ENCODE peak calls at places on chromosomes 16 and 17, in eight cellular contexts. P is HL-60, B is dorsolateral prefrontal cortex, S is lower leg skin, F is cardiac muscle cell, U is epithelial cell of esophagus, Y is fibroblast of the aortic adventitia, G is fibroblast of pulmonary artery. R is an unnamed sample.

GRCh38 chr17:56667925-56668324 is 74.4 kb downstream of the NOG start:
- DNase-seq in P (no peak), B (no peak), S (no peak), F (no peak), U (no peak), Y (no peak), G (no peak), R (no peak)

GRCh38 chr17:68591583-68591982 is 9.6 kb downstream of the FAM20A start:
- DNase-seq in P (no peak), B (no peak), S (no peak), F (no peak), U (no peak), Y (no peak), G (no peak), R (no peak)

GRCh38 chr17:51764387-51764971 is 394.0 kb downstream of the CA10 start:
- DNase-seq in P (peak), B (peak), S (peak), F (peak), U (peak), Y (peak), G (peak), R (peak)

GRCh38 chr16:70478912-70479341 is 24.5 kb downstream of the FCSK start:
- DNase-seq in P (no peak), B (peak), S (no peak), F (peak), U (peak), Y (peak), G (peak), R (peak)

GRCh38 chr16:15891508-15891907 is 3.1 kb upstream of the CEP20 start:
- DNase-seq in P (no peak), B (no peak), S (no peak), F (no peak), U (no peak), Y (no peak), G (no peak), R (no peak)

GRCh38 chr17:39928868-39929651 is 1.5 kb downstream of the LRRC3C start:
- DNase-seq in P (no peak), B (no peak), S (no peak), F (peak), U (peak), Y (peak), G (peak), R (peak)

GRCh38 chr16:90019543-90020259 is 445 bp upstream of the DBNDD1 start:
- DNase-seq in P (no peak), B (peak), S (no peak), F (no peak), U (peak), Y (peak), G (peak), R (peak)

GRCh38 chr16:56357291-56357764 is 68.0 kb downstream of the AMFR start:
- DNase-seq in P (no peak), B (no peak), S (no peak), F (peak), U (peak), Y (peak), G (peak), R (peak)

GRCh38 chr17:2214047-2214717 is 89.4 kb downstream of the SMG6 start:
- DNase-seq in P (no peak), B (peak), S (peak), F (peak), U (peak), Y (peak), G (peak), R (peak)

GRCh38 chr16:17301593-17302135 is 169.1 kb downstream of the XYLT1 start:
- DNase-seq in P (peak), B (no peak), S (no peak), F (no peak), U (no peak), Y (no peak), G (no peak), R (no peak)

GRCh38 chr16:83356266-83356665 is 451.5 kb upstream of the HSBP1 start:
- DNase-seq in P (peak), B (peak), S (no peak), F (peak), U (peak), Y (peak), G (peak), R (peak)

GRCh38 chr16:70388281-70388680 is 41.6 kb downstream of the DDX19A start:
- DNase-seq in P (no peak), B (no peak), S (no peak), F (no peak), U (no peak), Y (no peak), G (no peak), R (no peak)

GRCh38 chr16:88975511-88976061 is 1.4 kb downstream of the CBFA2T3 start:
- DNase-seq in P (no peak), B (no peak), S (no peak), F (no peak), U (no peak), Y (no peak), G (no peak), R (no peak)

GRCh38 chr17:82380860-82381702 is 9.5 kb downstream of the UTS2R start:
- DNase-seq in P (no peak), B (no peak), S (no peak), F (peak), U (no peak), Y (peak), G (peak), R (peak)

GRCh38 chr17:73551756-73552155 is 92.5 kb downstream of the SDK2 start:
- DNase-seq in P (no peak), B (no peak), S (no peak), F (no peak), U (no peak), Y (no peak), G (no peak), R (peak)

GRCh38 chr17:48505788-48506187 is 25.0 kb downstream of the HOXB1 start:
- DNase-seq in P (peak), B (no peak), S (no peak), F (peak), U (peak), Y (peak), G (peak), R (peak)

GRCh38 chr17:20043034-20043433 is 33.9 kb downstream of the SPECC1 start:
- DNase-seq in P (no peak), B (no peak), S (no peak), F (no peak), U (no peak), Y (no peak), G (no peak), R (no peak)

GRCh38 chr16:86576591-86577313 is 1.6 kb upstream of the FOXL1 start:
- DNase-seq in P (no peak), B (no peak), S (no peak), F (no peak), U (peak), Y (no peak), G (no peak), R (no peak)

GRCh38 chr17:19022128-19022527 is 17.6 kb upstream of the FAM83G start:
- DNase-seq in P (no peak), B (no peak), S (no peak), F (no peak), U (no peak), Y (no peak), G (no peak), R (no peak)

GRCh38 chr16:81832801-81833547 is 53.9 kb downstream of the PLCG2 start:
- DNase-seq in P (peak), B (no peak), S (no peak), F (no peak), U (no peak), Y (no peak), G (no peak), R (no peak)

GRCh38 chr17:77725851-77726250 is 232.7 kb upstream of the TNRC6C start:
- DNase-seq in P (no peak), B (no peak), S (no peak), F (no peak), U (no peak), Y (no peak), G (no peak), R (no peak)

GRCh38 chr17:59026176-59026939 is 80.3 kb downstream of the TRIM37 start:
- DNase-seq in P (no peak), B (no peak), S (no peak), F (no peak), U (no peak), Y (no peak), G (peak), R (no peak)

GRCh38 chr17:77352441-77352840 is 211.7 kb downstream of the SEC14L1 start:
- DNase-seq in P (no peak), B (peak), S (peak), F (no peak), U (no peak), Y (no peak), G (no peak), R (no peak)

GRCh38 chr17:7060165-7060890 is 16.4 kb upstream of the SLC16A11 start:
- DNase-seq in P (no peak), B (no peak), S (no peak), F (peak), U (peak), Y (peak), G (peak), R (no peak)

GRCh38 chr17:80991645-80992076 is at the start of gene CHMP6:
- DNase-seq in P (peak), B (peak), S (peak), F (peak), U (peak), Y (peak), G (peak), R (peak)

GRCh38 chr16:10740845-10741208 is 2.8 kb upstream of the NUBP1 start:
- DNase-seq in P (no peak), B (no peak), S (no peak), F (no peak), U (no peak), Y (no peak), G (no peak), R (no peak)

GRCh38 chr17:59496178-59496577 is 69.2 kb upstream of the DHX40 start:
- DNase-seq in P (no peak), B (no peak), S (no peak), F (no peak), U (no peak), Y (no peak), G (no peak), R (no peak)

GRCh38 chr16:80466024-80466986 is 74.5 kb upstream of the DYNLRB2 start:
- DNase-seq in P (peak), B (peak), S (peak), F (peak), U (peak), Y (peak), G (peak), R (peak)

GRCh38 chr17:1577186-1577585 is 14.6 kb upstream of the PITPNA start:
- DNase-seq in P (peak), B (no peak), S (peak), F (peak), U (peak), Y (peak), G (peak), R (peak)

GRCh38 chr17:65472602-65473001 is 88.8 kb downstream of the AXIN2 start:
- DNase-seq in P (no peak), B (no peak), S (peak), F (peak), U (peak), Y (peak), G (peak), R (peak)

GRCh38 chr17:27756467-27757371 is 43.6 kb downstream of the NOS2 start:
- DNase-seq in P (peak), B (peak), S (peak), F (peak), U (peak), Y (peak), G (peak), R (peak)

GRCh38 chr17:17140590-17140980 is 65.5 kb downstream of the PLD6 start:
- DNase-seq in P (no peak), B (no peak), S (no peak), F (peak), U (peak), Y (peak), G (peak), R (peak)

GRCh38 chr17:6261496-6261895 is 173.4 kb downstream of the AIPL1 start:
- DNase-seq in P (no peak), B (no peak), S (no peak), F (no peak), U (no peak), Y (no peak), G (no peak), R (no peak)

GRCh38 chr17:53979991-53980390 is 157.3 kb downstream of the KIF2B start:
- DNase-seq in P (no peak), B (no peak), S (no peak), F (no peak), U (no peak), Y (no peak), G (no peak), R (no peak)

GRCh38 chr16:3112881-3113574 is 642 bp downstream of the ZNF205 start:
- DNase-seq in P (no peak), B (no peak), S (no peak), F (peak), U (no peak), Y (peak), G (peak), R (no peak)

GRCh38 chr16:3115011-3115410 is 2.6 kb downstream of the ZNF205 start:
- DNase-seq in P (no peak), B (no peak), S (no peak), F (no peak), U (no peak), Y (no peak), G (no peak), R (no peak)

GRCh38 chr16:3115561-3115960 is 3.2 kb downstream of the ZNF205 start:
- DNase-seq in P (no peak), B (no peak), S (no peak), F (no peak), U (no peak), Y (no peak), G (no peak), R (no peak)

GRCh38 chr16:3112058-3112880 is at the start of gene ZNF205:
- DNase-seq in P (no peak), B (peak), S (peak), F (peak), U (peak), Y (peak), G (peak), R (peak)

DNA sequence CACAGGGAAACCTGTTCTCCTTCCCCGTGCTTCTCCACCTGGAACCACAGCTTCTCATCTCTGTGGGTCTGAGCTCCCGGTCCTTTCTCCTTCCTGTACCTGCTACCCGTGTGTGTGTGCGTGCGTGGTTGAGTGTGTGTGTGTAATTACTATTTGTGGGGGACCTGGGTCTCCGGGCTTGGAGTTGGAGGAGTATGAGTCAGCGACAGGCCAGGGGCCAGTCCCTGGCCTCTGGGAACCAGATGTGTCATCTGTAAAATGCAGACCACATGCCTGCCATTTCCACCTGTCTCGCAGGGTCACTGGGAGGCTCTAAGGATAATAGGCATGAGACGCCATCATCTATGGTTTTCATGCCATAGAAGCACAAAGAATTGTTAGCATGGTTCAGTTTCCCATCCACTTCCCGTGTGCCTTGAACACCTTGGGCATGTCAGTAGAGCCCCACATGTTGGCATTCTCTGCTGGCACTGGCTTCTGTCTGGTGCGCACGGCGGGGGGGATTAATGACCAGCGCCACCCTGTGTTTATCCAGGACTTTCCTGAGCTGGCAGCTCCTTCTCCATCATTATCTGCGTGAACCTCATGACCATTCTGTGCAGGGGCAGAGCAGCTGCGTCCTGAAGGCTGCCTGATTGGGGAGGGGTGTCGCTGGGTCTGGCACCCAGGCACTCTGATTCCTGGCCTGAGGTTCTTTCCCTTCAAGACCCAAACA is 1.5 kb downstream of the ZNF205 start:
- DNase-seq in P (no peak), B (no peak), S (no peak), F (no peak), U (no peak), Y (no peak), G (no peak), R (no peak)
- H3K4me3 ChIP-seq in P (no peak), B (peak), S (no peak), F (peak), U (peak), Y (peak), G (peak), R (peak)

GRCh38 chr16:84867696-84868095 is 47.9 kb downstream of the CRISPLD2 start:
- DNase-seq in P (no peak), B (no peak), S (no peak), F (no peak), U (no peak), Y (no peak), G (no peak), R (no peak)

GRCh38 chr16:84868328-84868727 is 48.5 kb downstream of the CRISPLD2 start:
- DNase-seq in P (no peak), B (no peak), S (no peak), F (no peak), U (no peak), Y (no peak), G (no peak), R (no peak)

GRCh38 chr16:84869464-84869863 is 49.7 kb downstream of the CRISPLD2 start:
- DNase-seq in P (no peak), B (no peak), S (no peak), F (no peak), U (no peak), Y (no peak), G (no peak), R (no peak)

GRCh38 chr16:84864266-84864955 is 44.6 kb downstream of the CRISPLD2 start:
- DNase-seq in P (no peak), B (no peak), S (no peak), F (no peak), U (no peak), Y (no peak), G (no peak), R (no peak)

DNA sequence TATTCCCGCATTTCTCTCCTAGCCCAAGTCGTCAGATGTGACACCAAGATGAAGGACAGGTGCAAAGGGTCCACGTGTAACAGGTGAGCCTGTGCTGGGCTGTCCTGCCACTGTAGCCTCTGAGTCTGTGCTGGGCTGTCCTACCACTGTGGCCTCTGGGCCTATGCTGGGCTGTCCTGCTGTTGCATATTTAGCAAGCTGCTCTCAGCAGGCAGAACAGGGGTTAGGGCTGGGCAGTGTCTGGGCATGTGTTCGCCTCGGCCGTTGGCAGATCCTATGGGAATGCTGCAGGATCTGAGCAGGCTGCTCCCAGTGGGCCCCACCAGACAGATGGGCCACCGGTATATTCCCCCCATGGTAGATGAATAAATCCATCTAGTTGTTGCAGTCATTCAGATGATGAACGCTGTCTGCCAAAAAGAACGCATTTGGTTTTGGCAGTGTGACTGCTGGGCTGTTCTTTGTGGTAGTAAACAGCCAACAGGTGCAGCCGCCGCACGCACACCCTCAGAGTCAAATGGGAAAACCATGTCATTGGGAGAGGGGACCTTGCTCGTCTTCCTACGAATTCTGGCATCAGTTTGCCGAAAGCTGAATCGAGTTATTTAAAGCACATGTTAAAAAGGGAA is 49.2 kb downstream of the CRISPLD2 start:
- DNase-seq in P (no peak), B (peak), S (no peak), F (no peak), U (no peak), Y (no peak), G (no peak), R (no peak)
- H3K4me3 ChIP-seq in P (no peak), B (no peak), S (no peak), F (no peak), U (no peak), Y (no peak), G (no peak), R (no peak)

GRCh38 chr16:51133130-51133529 is 17.9 kb downstream of the SALL1 start:
- DNase-seq in P (no peak), B (no peak), S (no peak), F (no peak), U (no peak), Y (no peak), G (no peak), R (no peak)
- H3K4me3 ChIP-seq in P (no peak), B (peak), S (no peak), F (no peak), U (no peak), Y (no peak), G (no peak), R (no peak)

DNA sequence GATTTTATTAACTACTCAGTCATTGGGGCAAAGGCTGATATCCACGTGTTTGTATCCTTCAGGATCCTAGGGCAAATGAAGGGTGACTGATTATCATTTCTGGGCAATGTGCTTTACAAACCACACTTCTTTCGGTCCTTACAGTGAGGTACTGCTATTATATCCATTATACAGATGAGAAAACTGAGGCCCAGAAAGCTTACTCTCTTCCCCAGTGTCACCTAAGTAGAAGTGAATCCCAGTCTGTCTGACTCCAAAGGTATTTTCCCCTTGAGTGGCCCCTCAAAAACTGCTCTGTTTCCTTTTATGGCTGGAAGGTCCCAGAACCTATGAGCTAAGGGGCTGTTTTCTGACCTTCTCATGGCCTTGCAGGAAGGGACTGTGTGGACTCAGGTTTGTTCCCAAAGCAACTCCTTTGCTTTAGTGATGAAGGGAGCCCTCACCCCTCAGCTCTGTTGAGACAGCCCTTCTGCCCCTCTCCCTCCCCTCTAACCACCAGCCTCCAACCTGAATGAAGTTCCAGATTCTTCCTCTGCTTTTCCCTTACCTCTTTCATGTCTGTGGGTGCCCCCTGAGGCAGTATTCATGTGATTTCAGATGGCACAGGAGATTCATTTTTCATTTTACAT is 27.4 kb upstream of the ADGRG1 start:
- DNase-seq in P (no peak), B (no peak), S (peak), F (no peak), U (no peak), Y (no peak), G (no peak), R (no peak)
- H3K4me3 ChIP-seq in P (no peak), B (no peak), S (no peak), F (no peak), U (no peak), Y (no peak), G (no peak), R (no peak)

GRCh38 chr16:29678691-29679267 is at the start of gene QPRT:
- DNase-seq in P (no peak), B (no peak), S (no peak), F (peak), U (no peak), Y (peak), G (peak), R (peak)
- H3K4me3 ChIP-seq in P (peak), B (peak), S (no peak), F (peak), U (no peak), Y (peak), G (peak), R (peak)

R was measured in AG10803.